ENCODE peak calls at places on chromosome 18, in four cellular contexts. M is neuronal stem cell, D is H1, Y is mesenchymal stem cell. Q is an unnamed sample.
A peak's percentile ranks its signal among the peaks of the same experiment; 100 is the strongest.

GRCh38 chr18:46449033-46449432 is 208.0 kb downstream of the LOXHD1 start:
- DNase-seq in D (no peak), Y (no peak), M (no peak), Q (no peak)

GRCh38 chr18:75477913-75478312 is 50.4 kb upstream of the SMIM21 start:
- DNase-seq in M (no peak), Y (peak; percentile 9), D (no peak), Q (no peak)

GRCh38 chr18:6959110-6959509 is 158.5 kb downstream of the LAMA1 start:
- DNase-seq in D (no peak), Y (no peak), M (no peak), Q (peak; percentile 92)

GRCh38 chr18:68803371-68803770 is 5.5 kb downstream of the CCDC102B start:
- DNase-seq in Y (peak; percentile 95), M (no peak), D (no peak), Q (no peak)

GRCh38 chr18:70086085-70086484 is 119.4 kb downstream of the RTTN start:
- DNase-seq in D (no peak), M (no peak), Y (no peak), Q (no peak)

GRCh38 chr18:61896767-61897166 is 4.0 kb upstream of the RNF152 start:
- DNase-seq in D (no peak), M (peak; percentile 54), Y (peak; percentile 91), Q (no peak)

GRCh38 chr18:8389391-8390340 is 219.6 kb upstream of the RAB12 start:
- DNase-seq in D (peak; percentile 84), M (peak; percentile 75), Y (peak; percentile 71), Q (peak; percentile 66)

GRCh38 chr18:76959605-76960004 is 137.2 kb downstream of the ZNF236 start:
- DNase-seq in Y (no peak), D (no peak), M (no peak), Q (no peak)

GRCh38 chr18:78913395-78913794 is 66.2 kb upstream of the SALL3 start:
- DNase-seq in M (no peak), D (peak; percentile 23), Y (no peak), Q (no peak)

GRCh38 chr18:12376034-12376717 is 851 bp downstream of the AFG3L2 start:
- DNase-seq in M (no peak), D (no peak), Y (peak; percentile 52), Q (no peak)

GRCh38 chr18:75293591-75293990 is 83.0 kb downstream of the TSHZ1 start:
- DNase-seq in Y (peak; percentile 67), D (no peak), M (no peak), Q (peak; percentile 82)

GRCh38 chr18:79458131-79458838 is 62.6 kb downstream of the NFATC1 start:
- DNase-seq in D (no peak), M (peak; percentile 42), Y (peak; percentile 91), Q (peak; percentile 94)

GRCh38 chr18:37265382-37265781 is 300.2 kb downstream of the CELF4 start:
- DNase-seq in D (no peak), M (no peak), Y (no peak), Q (no peak)

GRCh38 chr18:31819106-31819924 is 58.6 kb upstream of the SLC25A52 start:
- DNase-seq in M (peak; percentile 41), D (peak; percentile 55), Y (peak; percentile 58), Q (peak; percentile 9)

GRCh38 chr18:378039-378438 is 110.2 kb upstream of the THOC1 start:
- DNase-seq in M (no peak), D (no peak), Y (no peak), Q (no peak)

GRCh38 chr18:60873708-60874107 is 459.5 kb upstream of the CDH20 start:
- DNase-seq in M (no peak), Y (no peak), D (no peak), Q (no peak)

GRCh38 chr18:5417342-5417741 is 121.8 kb upstream of the ZBTB14 start:
- DNase-seq in M (no peak), D (no peak), Y (peak; percentile 1), Q (peak; percentile 31)

DNA sequence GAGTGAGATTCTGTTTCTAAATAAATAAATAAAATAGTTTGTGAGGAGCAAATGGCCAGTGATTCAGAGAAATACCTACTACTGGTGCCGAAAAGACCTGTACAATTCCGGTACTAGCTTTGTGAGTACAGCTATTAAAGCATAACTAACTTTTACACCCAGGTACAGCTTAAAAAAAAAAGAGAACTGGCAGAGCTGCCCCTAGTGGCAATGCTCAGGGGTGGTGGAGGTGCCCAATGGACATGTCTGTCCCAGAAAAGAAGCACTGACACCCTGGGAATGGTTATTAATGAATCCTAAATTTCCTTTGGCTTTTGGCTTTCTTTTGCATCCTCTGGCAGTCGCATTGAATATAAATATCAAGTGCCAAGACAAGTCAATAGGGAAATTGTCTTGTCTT is 87.0 kb downstream of the LIPG start:
- DNase-seq in D (no peak), M (no peak), Y (no peak), Q (no peak)
- H3K36me3 ChIP-seq in D (no peaks in the 10 kb centered on the region), M (no peaks in the 10 kb centered on the region), Y (no peaks in the 10 kb centered on the region), Q (no peaks in the 10 kb centered on the region)

DNA sequence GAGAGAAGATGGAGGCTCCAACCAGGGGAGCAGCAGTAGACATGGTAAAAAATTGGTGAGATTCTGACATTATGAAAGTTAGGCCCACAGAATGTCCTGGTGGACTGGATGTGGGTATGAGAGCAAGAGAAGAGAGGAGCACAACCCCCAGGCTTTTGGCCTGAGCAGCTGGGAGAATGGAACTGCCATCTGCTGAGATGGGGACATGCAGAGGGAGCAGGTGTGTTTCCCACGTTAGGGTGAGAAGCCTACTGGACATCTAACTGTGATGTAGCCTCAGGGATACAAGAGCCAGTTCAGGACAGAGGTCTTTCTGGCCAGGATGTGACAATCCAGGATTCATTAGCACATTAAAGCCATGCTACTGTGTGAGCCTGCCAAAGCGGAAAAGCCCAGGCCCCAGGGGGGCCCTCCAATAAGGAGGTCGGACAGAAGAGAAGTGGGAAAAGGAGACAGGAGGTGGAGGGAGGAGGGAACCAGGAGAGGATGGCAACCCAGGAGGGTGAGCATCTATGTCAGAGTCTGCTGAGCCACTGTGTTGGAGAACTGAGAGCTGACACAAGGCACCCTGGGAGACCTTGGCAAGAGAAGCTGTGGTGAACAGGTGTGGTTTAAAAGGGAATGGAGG is 10.6 kb downstream of the CYB5A start:
- DNase-seq in D (peak; percentile 61), M (no peak), Y (no peak), Q (no peak)
- H3K18ac ChIP-seq in D (no peak overlapping the region), M (no peak overlapping the region), Y (no peak overlapping the region), Q (no peak overlapping the region)

GRCh38 chr18:35489913-35490490 is 7.8 kb downstream of the INO80C start:
- DNase-seq in Y (no peak), M (no peak), D (no peak), Q (no peak)
- H2BK12ac ChIP-seq in Y (no peak overlapping the region), M (peak overlapping the region; percentile 65), D (peak overlapping the region; percentile 99), Q (peak overlapping the region; percentile 81)

GRCh38 chr18:3950668-3951413 is 500.9 kb downstream of the TGIF1 start:
- DNase-seq in D (no peak), M (no peak), Y (no peak), Q (no peak)
- H3K36me3 ChIP-seq in D (no peaks in the 10 kb centered on the region), M (no peaks in the 10 kb centered on the region), Y (no peaks in the 10 kb centered on the region), Q (no peaks in the 10 kb centered on the region)

DNA sequence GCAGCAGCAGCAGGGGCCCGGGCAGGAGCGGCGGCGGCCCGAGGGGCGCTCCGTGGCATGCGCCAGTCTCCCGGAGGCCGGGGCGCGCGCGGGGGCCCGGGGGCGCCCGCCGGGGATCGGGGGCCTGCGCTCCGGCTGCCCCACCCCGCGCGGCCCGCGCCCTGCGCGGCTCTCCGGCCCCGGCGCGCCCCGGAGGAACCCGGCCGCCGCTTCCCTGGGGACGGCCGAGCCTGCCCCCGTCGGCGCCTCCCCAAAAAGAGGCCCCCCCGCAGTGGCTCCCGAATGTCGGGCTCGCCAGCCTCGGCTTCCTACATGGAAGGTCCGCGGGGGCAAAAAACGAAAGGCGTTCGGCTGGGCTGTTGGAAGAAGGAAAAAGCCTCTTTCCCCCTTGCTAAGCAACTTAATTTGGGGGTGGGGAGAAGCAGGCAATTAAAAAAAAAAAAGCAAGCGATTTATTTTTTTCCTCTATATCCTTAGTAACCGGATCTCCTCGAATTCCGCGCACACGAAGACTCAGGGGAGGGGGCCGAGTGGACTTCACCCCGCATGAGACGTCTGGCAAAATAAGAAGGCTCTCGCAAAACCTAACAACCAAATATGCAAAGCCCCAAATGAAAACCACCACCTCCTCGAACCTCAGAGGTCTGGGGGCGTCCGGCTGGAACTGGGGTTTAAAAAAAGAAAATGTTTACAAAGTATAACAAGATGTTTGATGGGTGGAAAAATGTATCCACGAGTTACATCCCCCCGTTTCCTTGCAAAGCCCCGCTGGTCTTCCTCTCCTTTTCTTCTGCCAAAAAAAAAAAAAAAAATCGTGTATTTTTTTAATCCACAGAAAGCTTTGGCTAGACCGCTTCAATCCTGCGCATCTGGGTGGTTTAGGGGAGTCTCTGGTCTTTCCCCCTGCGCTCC is at the start of gene SMAD7:
- DNase-seq in Y (peak; percentile 47), D (no peak), M (no peak), Q (no peak)
- H3K18ac ChIP-seq in Y (peak within 1 kb of the TSS; percentile 97), D (peak within 1 kb of the TSS; percentile 81), M (peak within 1 kb of the TSS; percentile 98), Q (peak within 1 kb of the TSS; percentile 96)